ENCODE peak calls at places on chromosomes 13 and 19, in five cellular contexts. One of them, this sample, is unnamed.

GRCh38 chr13:99496322-99497142 is 4.7 kb upstream of the TM9SF2 start:
- DNase-seq in nephron progenitor cell: no peak
- DNase-seq in stimulated activated CD8-positive, alpha-beta memory T cell treated with anti-CD3 and anti-CD28 coated beads, Interleukin-4, amount 100 ng/mL, for 4 hours: peak; percentile 38
- DNase-seq in Caco-2: peak; percentile 93
- DNase-seq in activated naive CD8-positive, alpha-beta T cell treated with anti-CD3 and anti-CD28 coated beads, Interleukin-2, amount 50 U/mL, for 24 hours: peak; percentile 61
- DNase-seq in this sample: no peak

GRCh38 chr19:10761443-10762242 is 43.8 kb downstream of the DNM2 start:
- DNase-seq in Caco-2: no peak
- DNase-seq in activated naive CD8-positive, alpha-beta T cell treated with anti-CD3 and anti-CD28 coated beads, Interleukin-2, amount 50 U/mL, for 24 hours: no peak
- DNase-seq in nephron progenitor cell: no peak
- DNase-seq in stimulated activated CD8-positive, alpha-beta memory T cell treated with anti-CD3 and anti-CD28 coated beads, Interleukin-4, amount 100 ng/mL, for 4 hours: no peak
- DNase-seq in this sample: no peak

GRCh38 chr13:106484084-106484754 is 51.2 kb downstream of the EFNB2 start:
- DNase-seq in Caco-2: no peak
- DNase-seq in stimulated activated CD8-positive, alpha-beta memory T cell treated with anti-CD3 and anti-CD28 coated beads, Interleukin-4, amount 100 ng/mL, for 4 hours: no peak
- DNase-seq in activated naive CD8-positive, alpha-beta T cell treated with anti-CD3 and anti-CD28 coated beads, Interleukin-2, amount 50 U/mL, for 24 hours: no peak
- DNase-seq in nephron progenitor cell: no peak
- DNase-seq in this sample: no peak

GRCh38 chr13:33264620-33264978 is 21.0 kb downstream of the STARD13 start:
- DNase-seq in stimulated activated CD8-positive, alpha-beta memory T cell treated with anti-CD3 and anti-CD28 coated beads, Interleukin-4, amount 100 ng/mL, for 4 hours: no peak
- DNase-seq in nephron progenitor cell: no peak
- DNase-seq in Caco-2: no peak
- DNase-seq in activated naive CD8-positive, alpha-beta T cell treated with anti-CD3 and anti-CD28 coated beads, Interleukin-2, amount 50 U/mL, for 24 hours: no peak
- DNase-seq in this sample: no peak

GRCh38 chr13:29522044-29522685 is 73.3 kb downstream of the SLC7A1 start:
- DNase-seq in activated naive CD8-positive, alpha-beta T cell treated with anti-CD3 and anti-CD28 coated beads, Interleukin-2, amount 50 U/mL, for 24 hours: no peak
- DNase-seq in stimulated activated CD8-positive, alpha-beta memory T cell treated with anti-CD3 and anti-CD28 coated beads, Interleukin-4, amount 100 ng/mL, for 4 hours: no peak
- DNase-seq in Caco-2: no peak
- DNase-seq in nephron progenitor cell: no peak
- DNase-seq in this sample: no peak

GRCh38 chr13:74796126-74796643 is 662.0 kb upstream of the KLF12 start:
- DNase-seq in activated naive CD8-positive, alpha-beta T cell treated with anti-CD3 and anti-CD28 coated beads, Interleukin-2, amount 50 U/mL, for 24 hours: no peak
- DNase-seq in Caco-2: no peak
- DNase-seq in nephron progenitor cell: no peak
- DNase-seq in stimulated activated CD8-positive, alpha-beta memory T cell treated with anti-CD3 and anti-CD28 coated beads, Interleukin-4, amount 100 ng/mL, for 4 hours: no peak
- DNase-seq in this sample: no peak

GRCh38 chr19:13995878-13996765 is 10.0 kb downstream of the RFX1 start:
- DNase-seq in stimulated activated CD8-positive, alpha-beta memory T cell treated with anti-CD3 and anti-CD28 coated beads, Interleukin-4, amount 100 ng/mL, for 4 hours: no peak
- DNase-seq in Caco-2: no peak
- DNase-seq in nephron progenitor cell: no peak
- DNase-seq in activated naive CD8-positive, alpha-beta T cell treated with anti-CD3 and anti-CD28 coated beads, Interleukin-2, amount 50 U/mL, for 24 hours: no peak
- DNase-seq in this sample: no peak

GRCh38 chr13:104567114-104567513 is 1500.9 kb upstream of the SLC10A2 start:
- DNase-seq in activated naive CD8-positive, alpha-beta T cell treated with anti-CD3 and anti-CD28 coated beads, Interleukin-2, amount 50 U/mL, for 24 hours: no peak
- DNase-seq in nephron progenitor cell: no peak
- DNase-seq in stimulated activated CD8-positive, alpha-beta memory T cell treated with anti-CD3 and anti-CD28 coated beads, Interleukin-4, amount 100 ng/mL, for 4 hours: no peak
- DNase-seq in Caco-2: no peak
- DNase-seq in this sample: no peak

GRCh38 chr19:29211562-29212416 is 1.2 kb downstream of the UQCRFS1 start:
- DNase-seq in stimulated activated CD8-positive, alpha-beta memory T cell treated with anti-CD3 and anti-CD28 coated beads, Interleukin-4, amount 100 ng/mL, for 4 hours: no peak
- DNase-seq in nephron progenitor cell: no peak
- DNase-seq in activated naive CD8-positive, alpha-beta T cell treated with anti-CD3 and anti-CD28 coated beads, Interleukin-2, amount 50 U/mL, for 24 hours: no peak
- DNase-seq in Caco-2: no peak
- DNase-seq in this sample: no peak

GRCh38 chr13:44565881-44566280 is 10.2 kb downstream of the TSC22D1 start:
- DNase-seq in nephron progenitor cell: no peak
- DNase-seq in activated naive CD8-positive, alpha-beta T cell treated with anti-CD3 and anti-CD28 coated beads, Interleukin-2, amount 50 U/mL, for 24 hours: no peak
- DNase-seq in stimulated activated CD8-positive, alpha-beta memory T cell treated with anti-CD3 and anti-CD28 coated beads, Interleukin-4, amount 100 ng/mL, for 4 hours: no peak
- DNase-seq in Caco-2: no peak
- DNase-seq in this sample: no peak

GRCh38 chr19:47699360-47699917 is 13.8 kb upstream of the EHD2 start:
- DNase-seq in Caco-2: peak; percentile 74
- DNase-seq in nephron progenitor cell: peak; percentile 85
- DNase-seq in activated naive CD8-positive, alpha-beta T cell treated with anti-CD3 and anti-CD28 coated beads, Interleukin-2, amount 50 U/mL, for 24 hours: peak; percentile 70
- DNase-seq in stimulated activated CD8-positive, alpha-beta memory T cell treated with anti-CD3 and anti-CD28 coated beads, Interleukin-4, amount 100 ng/mL, for 4 hours: peak; percentile 18
- DNase-seq in this sample: peak; percentile 83

GRCh38 chr19:50496189-50497029 is 14.6 kb downstream of the JOSD2 start:
- DNase-seq in Caco-2: no peak
- DNase-seq in activated naive CD8-positive, alpha-beta T cell treated with anti-CD3 and anti-CD28 coated beads, Interleukin-2, amount 50 U/mL, for 24 hours: no peak
- DNase-seq in stimulated activated CD8-positive, alpha-beta memory T cell treated with anti-CD3 and anti-CD28 coated beads, Interleukin-4, amount 100 ng/mL, for 4 hours: no peak
- DNase-seq in nephron progenitor cell: peak; percentile 42
- DNase-seq in this sample: peak; percentile 78

GRCh38 chr19:49791776-49792445 is 21.2 kb downstream of the FUZ start:
- DNase-seq in stimulated activated CD8-positive, alpha-beta memory T cell treated with anti-CD3 and anti-CD28 coated beads, Interleukin-4, amount 100 ng/mL, for 4 hours: no peak
- DNase-seq in Caco-2: no peak
- DNase-seq in activated naive CD8-positive, alpha-beta T cell treated with anti-CD3 and anti-CD28 coated beads, Interleukin-2, amount 50 U/mL, for 24 hours: no peak
- DNase-seq in nephron progenitor cell: no peak
- DNase-seq in this sample: no peak

GRCh38 chr13:73902296-73902695 is 231.9 kb downstream of the KLF12 start:
- DNase-seq in activated naive CD8-positive, alpha-beta T cell treated with anti-CD3 and anti-CD28 coated beads, Interleukin-2, amount 50 U/mL, for 24 hours: no peak
- DNase-seq in nephron progenitor cell: no peak
- DNase-seq in Caco-2: no peak
- DNase-seq in stimulated activated CD8-positive, alpha-beta memory T cell treated with anti-CD3 and anti-CD28 coated beads, Interleukin-4, amount 100 ng/mL, for 4 hours: no peak
- DNase-seq in this sample: no peak

GRCh38 chr19:42440357-42441046 is 2.2 kb downstream of the CXCL17 start:
- DNase-seq in Caco-2: peak; percentile 72
- DNase-seq in activated naive CD8-positive, alpha-beta T cell treated with anti-CD3 and anti-CD28 coated beads, Interleukin-2, amount 50 U/mL, for 24 hours: peak; percentile 89
- DNase-seq in nephron progenitor cell: peak; percentile 82
- DNase-seq in stimulated activated CD8-positive, alpha-beta memory T cell treated with anti-CD3 and anti-CD28 coated beads, Interleukin-4, amount 100 ng/mL, for 4 hours: peak; percentile 69
- DNase-seq in this sample: peak; percentile 83

GRCh38 chr19:940591-941291 is 14.9 kb downstream of the ARID3A start:
- DNase-seq in Caco-2: no peak
- DNase-seq in stimulated activated CD8-positive, alpha-beta memory T cell treated with anti-CD3 and anti-CD28 coated beads, Interleukin-4, amount 100 ng/mL, for 4 hours: peak; percentile 29
- DNase-seq in activated naive CD8-positive, alpha-beta T cell treated with anti-CD3 and anti-CD28 coated beads, Interleukin-2, amount 50 U/mL, for 24 hours: peak; percentile 67
- DNase-seq in nephron progenitor cell: no peak
- DNase-seq in this sample: no peak

GRCh38 chr13:49733181-49733951 is 42.1 kb upstream of the EBPL start:
- DNase-seq in Caco-2: no peak
- DNase-seq in activated naive CD8-positive, alpha-beta T cell treated with anti-CD3 and anti-CD28 coated beads, Interleukin-2, amount 50 U/mL, for 24 hours: no peak
- DNase-seq in stimulated activated CD8-positive, alpha-beta memory T cell treated with anti-CD3 and anti-CD28 coated beads, Interleukin-4, amount 100 ng/mL, for 4 hours: no peak
- DNase-seq in nephron progenitor cell: no peak
- DNase-seq in this sample: no peak

GRCh38 chr13:29948246-29948645 is 97.8 kb upstream of the UBL3 start:
- DNase-seq in stimulated activated CD8-positive, alpha-beta memory T cell treated with anti-CD3 and anti-CD28 coated beads, Interleukin-4, amount 100 ng/mL, for 4 hours: no peak
- DNase-seq in Caco-2: no peak
- DNase-seq in activated naive CD8-positive, alpha-beta T cell treated with anti-CD3 and anti-CD28 coated beads, Interleukin-2, amount 50 U/mL, for 24 hours: no peak
- DNase-seq in nephron progenitor cell: no peak
- DNase-seq in this sample: no peak

GRCh38 chr19:16367269-16367683 is 42.6 kb downstream of the KLF2 start:
- DNase-seq in stimulated activated CD8-positive, alpha-beta memory T cell treated with anti-CD3 and anti-CD28 coated beads, Interleukin-4, amount 100 ng/mL, for 4 hours: no peak
- DNase-seq in nephron progenitor cell: no peak
- DNase-seq in activated naive CD8-positive, alpha-beta T cell treated with anti-CD3 and anti-CD28 coated beads, Interleukin-2, amount 50 U/mL, for 24 hours: peak; percentile 52
- DNase-seq in Caco-2: no peak
- DNase-seq in this sample: no peak

GRCh38 chr13:77373541-77373940 is 46.6 kb upstream of the MYCBP2 start:
- DNase-seq in activated naive CD8-positive, alpha-beta T cell treated with anti-CD3 and anti-CD28 coated beads, Interleukin-2, amount 50 U/mL, for 24 hours: no peak
- DNase-seq in nephron progenitor cell: no peak
- DNase-seq in Caco-2: no peak
- DNase-seq in stimulated activated CD8-positive, alpha-beta memory T cell treated with anti-CD3 and anti-CD28 coated beads, Interleukin-4, amount 100 ng/mL, for 4 hours: no peak
- DNase-seq in this sample: no peak

GRCh38 chr13:60696602-60697001 is 299.6 kb downstream of the TDRD3 start:
- DNase-seq in activated naive CD8-positive, alpha-beta T cell treated with anti-CD3 and anti-CD28 coated beads, Interleukin-2, amount 50 U/mL, for 24 hours: no peak
- DNase-seq in nephron progenitor cell: no peak
- DNase-seq in Caco-2: no peak
- DNase-seq in stimulated activated CD8-positive, alpha-beta memory T cell treated with anti-CD3 and anti-CD28 coated beads, Interleukin-4, amount 100 ng/mL, for 4 hours: no peak
- DNase-seq in this sample: no peak

GRCh38 chr13:110965038-110965754 is 50.3 kb upstream of the ANKRD10 start:
- DNase-seq in Caco-2: no peak
- DNase-seq in stimulated activated CD8-positive, alpha-beta memory T cell treated with anti-CD3 and anti-CD28 coated beads, Interleukin-4, amount 100 ng/mL, for 4 hours: no peak
- DNase-seq in nephron progenitor cell: no peak
- DNase-seq in activated naive CD8-positive, alpha-beta T cell treated with anti-CD3 and anti-CD28 coated beads, Interleukin-2, amount 50 U/mL, for 24 hours: no peak
- DNase-seq in this sample: no peak

GRCh38 chr19:48746738-48747575 is at the start of gene IZUMO1:
- DNase-seq in nephron progenitor cell: peak; percentile 88
- DNase-seq in stimulated activated CD8-positive, alpha-beta memory T cell treated with anti-CD3 and anti-CD28 coated beads, Interleukin-4, amount 100 ng/mL, for 4 hours: no peak
- DNase-seq in Caco-2: no peak
- DNase-seq in activated naive CD8-positive, alpha-beta T cell treated with anti-CD3 and anti-CD28 coated beads, Interleukin-2, amount 50 U/mL, for 24 hours: peak; percentile 57
- DNase-seq in this sample: peak; percentile 91

GRCh38 chr13:32427852-32428580 is at the start of gene N4BP2L1:
- DNase-seq in activated naive CD8-positive, alpha-beta T cell treated with anti-CD3 and anti-CD28 coated beads, Interleukin-2, amount 50 U/mL, for 24 hours: peak; percentile 94
- DNase-seq in stimulated activated CD8-positive, alpha-beta memory T cell treated with anti-CD3 and anti-CD28 coated beads, Interleukin-4, amount 100 ng/mL, for 4 hours: peak; percentile 72
- DNase-seq in nephron progenitor cell: peak; percentile 71
- DNase-seq in Caco-2: peak; percentile 96
- DNase-seq in this sample: peak; percentile 58

GRCh38 chr13:46804391-46804815 is 7.4 kb upstream of the ESD start:
- DNase-seq in stimulated activated CD8-positive, alpha-beta memory T cell treated with anti-CD3 and anti-CD28 coated beads, Interleukin-4, amount 100 ng/mL, for 4 hours: no peak
- DNase-seq in nephron progenitor cell: no peak
- DNase-seq in activated naive CD8-positive, alpha-beta T cell treated with anti-CD3 and anti-CD28 coated beads, Interleukin-2, amount 50 U/mL, for 24 hours: no peak
- DNase-seq in Caco-2: no peak
- DNase-seq in this sample: no peak

GRCh38 chr19:11446652-11447301 is 11.3 kb downstream of the PRKCSH start:
- DNase-seq in stimulated activated CD8-positive, alpha-beta memory T cell treated with anti-CD3 and anti-CD28 coated beads, Interleukin-4, amount 100 ng/mL, for 4 hours: peak; percentile 27
- DNase-seq in Caco-2: no peak
- DNase-seq in nephron progenitor cell: peak; percentile 82
- DNase-seq in activated naive CD8-positive, alpha-beta T cell treated with anti-CD3 and anti-CD28 coated beads, Interleukin-2, amount 50 U/mL, for 24 hours: peak; percentile 60
- DNase-seq in this sample: peak; percentile 80

GRCh38 chr19:19081642-19082151 is 17.9 kb downstream of the SLC25A42 start:
- DNase-seq in stimulated activated CD8-positive, alpha-beta memory T cell treated with anti-CD3 and anti-CD28 coated beads, Interleukin-4, amount 100 ng/mL, for 4 hours: no peak
- DNase-seq in Caco-2: no peak
- DNase-seq in nephron progenitor cell: peak; percentile 26
- DNase-seq in activated naive CD8-positive, alpha-beta T cell treated with anti-CD3 and anti-CD28 coated beads, Interleukin-2, amount 50 U/mL, for 24 hours: no peak
- DNase-seq in this sample: no peak